ENCODE peak calls at places on chromosome 2, in six cellular contexts. One of them, this sample, is unnamed. For H3K9me3, the result is how much of the 10 kb centered on the place peaks cover.

GRCh38 chr2:223008162-223008561 is 43.8 kb upstream of the KCNE4 start:
- DNase-seq in transverse colon: no peak
- DNase-seq in endodermal cell: no peak
- DNase-seq in thoracic aorta: no peak
- DNase-seq in lower lobe of right lung: no peak
- DNase-seq in AG04450: no peak
- DNase-seq in this sample: no peak

GRCh38 chr2:215579809-215580208 is 143.9 kb upstream of the FN1 start:
- DNase-seq in transverse colon: no peak
- DNase-seq in endodermal cell: no peak
- DNase-seq in thoracic aorta: no peak
- DNase-seq in lower lobe of right lung: no peak
- DNase-seq in AG04450: peak
- DNase-seq in this sample: no peak

GRCh38 chr2:113105047-113105446 is 22.4 kb upstream of the IL1RN start:
- DNase-seq in transverse colon: no peak
- DNase-seq in endodermal cell: no peak
- DNase-seq in thoracic aorta: no peak
- DNase-seq in lower lobe of right lung: no peak
- DNase-seq in AG04450: no peak
- DNase-seq in this sample: no peak

GRCh38 chr2:26901326-26902183 is 53.6 kb downstream of the DPYSL5 start:
- DNase-seq in transverse colon: no peak
- DNase-seq in endodermal cell: peak
- DNase-seq in thoracic aorta: no peak
- DNase-seq in lower lobe of right lung: no peak
- DNase-seq in AG04450: no peak
- DNase-seq in this sample: no peak

GRCh38 chr2:15706986-15707632 is 115.4 kb downstream of the DDX1 start:
- DNase-seq in transverse colon: no peak
- DNase-seq in endodermal cell: no peak
- DNase-seq in thoracic aorta: no peak
- DNase-seq in lower lobe of right lung: no peak
- DNase-seq in AG04450: no peak
- DNase-seq in this sample: no peak

GRCh38 chr2:10278029-10278762 is 24.5 kb upstream of the HPCAL1 start:
- DNase-seq in transverse colon: peak
- DNase-seq in endodermal cell: no peak
- DNase-seq in thoracic aorta: no peak
- DNase-seq in lower lobe of right lung: peak
- DNase-seq in AG04450: no peak
- DNase-seq in this sample: no peak

GRCh38 chr2:212891580-212891979 is 259.8 kb downstream of the IKZF2 start:
- DNase-seq in transverse colon: no peak
- DNase-seq in endodermal cell: no peak
- DNase-seq in thoracic aorta: no peak
- DNase-seq in lower lobe of right lung: no peak
- DNase-seq in AG04450: no peak
- DNase-seq in this sample: no peak

GRCh38 chr2:85062565-85062964 is 70.6 kb upstream of the TCF7L1 start:
- DNase-seq in transverse colon: no peak
- DNase-seq in endodermal cell: no peak
- DNase-seq in thoracic aorta: no peak
- DNase-seq in lower lobe of right lung: no peak
- DNase-seq in AG04450: no peak
- DNase-seq in this sample: no peak

GRCh38 chr2:28949617-28950305 is 31.3 kb upstream of the TOGARAM2 start:
- DNase-seq in transverse colon: no peak
- DNase-seq in endodermal cell: peak
- DNase-seq in thoracic aorta: no peak
- DNase-seq in lower lobe of right lung: no peak
- DNase-seq in AG04450: no peak
- DNase-seq in this sample: no peak

GRCh38 chr2:67054725-67055124 is 342.4 kb upstream of the ETAA1 start:
- DNase-seq in transverse colon: no peak
- DNase-seq in endodermal cell: no peak
- DNase-seq in thoracic aorta: no peak
- DNase-seq in lower lobe of right lung: no peak
- DNase-seq in AG04450: no peak
- DNase-seq in this sample: no peak

GRCh38 chr2:179049546-179050311 is at the start of gene CCDC141:
- DNase-seq in transverse colon: peak
- DNase-seq in endodermal cell: no peak
- DNase-seq in thoracic aorta: no peak
- DNase-seq in lower lobe of right lung: no peak
- DNase-seq in AG04450: no peak
- DNase-seq in this sample: peak

GRCh38 chr2:104584393-104584792 is 269.5 kb upstream of the POU3F3 start:
- DNase-seq in transverse colon: no peak
- DNase-seq in endodermal cell: peak
- DNase-seq in thoracic aorta: no peak
- DNase-seq in lower lobe of right lung: no peak
- DNase-seq in AG04450: no peak
- DNase-seq in this sample: no peak

GRCh38 chr2:160432633-160433032 is 61.0 kb downstream of the RBMS1 start:
- DNase-seq in transverse colon: peak
- DNase-seq in endodermal cell: peak
- DNase-seq in thoracic aorta: no peak
- DNase-seq in lower lobe of right lung: no peak
- DNase-seq in AG04450: no peak
- DNase-seq in this sample: no peak

GRCh38 chr2:49928541-49928940 is 774.2 kb upstream of the FSHR start:
- DNase-seq in transverse colon: no peak
- DNase-seq in endodermal cell: no peak
- DNase-seq in thoracic aorta: no peak
- DNase-seq in lower lobe of right lung: no peak
- DNase-seq in AG04450: no peak
- DNase-seq in this sample: no peak

GRCh38 chr2:27095745-27096651 is 9.4 kb downstream of the KHK start:
- DNase-seq in transverse colon: peak
- DNase-seq in endodermal cell: peak
- DNase-seq in thoracic aorta: no peak
- DNase-seq in lower lobe of right lung: peak
- DNase-seq in AG04450: no peak
- DNase-seq in this sample: peak

GRCh38 chr2:172562298-172562697 is 6.4 kb downstream of the PDK1 start:
- DNase-seq in transverse colon: peak
- DNase-seq in endodermal cell: no peak
- DNase-seq in thoracic aorta: no peak
- DNase-seq in lower lobe of right lung: no peak
- DNase-seq in AG04450: no peak
- DNase-seq in this sample: no peak

GRCh38 chr2:84924173-84925106 is 19.0 kb downstream of the TMSB10 start:
- DNase-seq in transverse colon: peak
- DNase-seq in endodermal cell: no peak
- DNase-seq in thoracic aorta: no peak
- DNase-seq in lower lobe of right lung: peak
- DNase-seq in AG04450: no peak
- DNase-seq in this sample: peak

GRCh38 chr2:209638346-209638745 is 133.3 kb upstream of the UNC80 start:
- DNase-seq in transverse colon: no peak
- DNase-seq in endodermal cell: no peak
- DNase-seq in thoracic aorta: no peak
- DNase-seq in lower lobe of right lung: no peak
- DNase-seq in AG04450: peak
- DNase-seq in this sample: no peak

GRCh38 chr2:164777847-164778246 is 63.8 kb downstream of the COBLL1 start:
- DNase-seq in transverse colon: no peak
- DNase-seq in endodermal cell: no peak
- DNase-seq in thoracic aorta: no peak
- DNase-seq in lower lobe of right lung: no peak
- DNase-seq in AG04450: no peak
- DNase-seq in this sample: no peak

GRCh38 chr2:202072737-202073396 is at the start of gene KIAA2012:
- DNase-seq in transverse colon: no peak
- DNase-seq in endodermal cell: peak
- DNase-seq in thoracic aorta: no peak
- DNase-seq in lower lobe of right lung: no peak
- DNase-seq in AG04450: no peak
- DNase-seq in this sample: no peak

GRCh38 chr2:168796090-168796577 is 6.3 kb upstream of the NOSTRIN start:
- DNase-seq in transverse colon: peak
- DNase-seq in endodermal cell: no peak
- DNase-seq in thoracic aorta: no peak
- DNase-seq in lower lobe of right lung: no peak
- DNase-seq in AG04450: no peak
- DNase-seq in this sample: no peak

GRCh38 chr2:64268330-64268729 is 124.1 kb upstream of the PELI1 start:
- DNase-seq in transverse colon: no peak
- DNase-seq in endodermal cell: no peak
- DNase-seq in thoracic aorta: no peak
- DNase-seq in lower lobe of right lung: no peak
- DNase-seq in AG04450: no peak
- DNase-seq in this sample: no peak

DNA sequence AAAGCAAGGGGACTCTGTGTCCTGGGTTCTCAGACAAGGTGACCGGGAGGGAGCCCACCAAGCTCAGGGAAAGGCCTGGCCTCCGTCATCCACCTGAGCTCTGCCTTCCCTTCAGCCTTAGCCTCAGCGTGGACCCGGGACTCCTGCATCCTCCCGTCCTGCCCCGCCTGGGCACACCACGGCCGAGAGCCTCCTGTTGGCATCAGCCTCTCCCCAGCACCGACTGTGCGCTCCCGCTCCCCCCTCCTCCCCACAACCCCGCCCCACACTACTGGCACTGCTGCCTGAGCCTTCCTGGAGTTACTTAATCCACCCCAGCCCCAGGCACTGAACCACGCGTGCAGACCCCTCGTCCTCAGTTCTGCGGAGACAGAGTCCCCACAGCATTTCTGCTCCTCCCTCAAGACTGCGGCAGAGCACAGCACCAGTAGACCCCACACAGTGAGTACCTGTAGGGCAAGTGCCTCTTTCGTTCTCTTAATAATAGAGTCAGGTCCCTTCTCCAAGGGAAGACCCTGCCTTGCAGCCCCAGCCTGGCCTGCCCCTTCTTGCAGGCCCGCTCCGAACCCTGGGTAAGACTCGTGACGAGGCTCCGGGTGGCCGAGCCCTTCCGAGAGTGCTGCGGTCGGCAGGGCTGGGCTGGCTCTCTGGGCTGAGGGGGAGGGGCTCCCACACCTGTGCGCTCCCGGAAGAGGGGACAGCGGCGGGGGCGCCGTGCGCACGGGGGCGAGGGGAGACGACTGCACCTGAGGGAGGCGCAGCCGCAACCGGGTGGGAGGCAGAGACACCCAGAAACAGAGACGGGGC is at the start of gene AMER3:
- DNase-seq in transverse colon: no peak
- DNase-seq in endodermal cell: peak
- DNase-seq in thoracic aorta: no peak
- DNase-seq in lower lobe of right lung: no peak
- DNase-seq in AG04450: no peak
- DNase-seq in this sample: peak
- H3K4me3 ChIP-seq in transverse colon: peak
- H3K4me3 ChIP-seq in endodermal cell: peak
- H3K4me3 ChIP-seq in thoracic aorta: no peak
- H3K4me3 ChIP-seq in lower lobe of right lung: peak
- H3K4me3 ChIP-seq in AG04450: no peak
- H3K4me3 ChIP-seq in this sample: no peak

GRCh38 chr2:43039376-43040080 is 186.9 kb downstream of the ZFP36L2 start:
- DNase-seq in transverse colon: no peak
- DNase-seq in endodermal cell: no peak
- DNase-seq in thoracic aorta: no peak
- DNase-seq in lower lobe of right lung: no peak
- DNase-seq in AG04450: no peak
- DNase-seq in this sample: no peak
- H3K27ac ChIP-seq in transverse colon: no peak
- H3K27ac ChIP-seq in endodermal cell: no peak
- H3K27ac ChIP-seq in thoracic aorta: no peak
- H3K27ac ChIP-seq in lower lobe of right lung: no peak
- H3K27ac ChIP-seq in AG04450: no peak
- H3K27ac ChIP-seq in this sample: no peak

DNA sequence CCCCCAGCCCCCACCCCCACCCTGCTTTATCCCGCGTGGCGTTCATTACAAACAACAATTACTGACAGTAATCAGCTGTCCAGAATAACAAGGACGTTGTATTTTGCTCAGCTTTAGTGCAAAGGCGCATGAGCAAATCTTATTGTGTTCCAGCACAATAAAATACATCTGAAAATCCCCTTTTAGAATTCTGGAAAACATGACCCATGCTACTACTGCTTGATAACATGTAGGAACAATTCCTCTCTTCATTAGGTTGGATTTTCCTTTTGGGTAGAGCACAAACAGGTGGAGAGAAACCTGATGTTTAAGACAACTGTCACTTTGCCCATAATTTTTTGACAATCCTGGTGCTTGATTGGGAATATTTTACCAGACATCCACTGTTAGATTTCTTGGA is 102.4 kb downstream of the CPO start:
- DNase-seq in transverse colon: no peak
- DNase-seq in endodermal cell: no peak
- DNase-seq in thoracic aorta: no peak
- DNase-seq in lower lobe of right lung: no peak
- DNase-seq in AG04450: no peak
- DNase-seq in this sample: no peak
- H3K9me3 ChIP-seq in transverse colon: under half
- H3K9me3 ChIP-seq in endodermal cell: under half
- H3K9me3 ChIP-seq in thoracic aorta: under half
- H3K9me3 ChIP-seq in lower lobe of right lung: under half
- H3K9me3 ChIP-seq in AG04450: under half
- H3K9me3 ChIP-seq in this sample: under half

DNA sequence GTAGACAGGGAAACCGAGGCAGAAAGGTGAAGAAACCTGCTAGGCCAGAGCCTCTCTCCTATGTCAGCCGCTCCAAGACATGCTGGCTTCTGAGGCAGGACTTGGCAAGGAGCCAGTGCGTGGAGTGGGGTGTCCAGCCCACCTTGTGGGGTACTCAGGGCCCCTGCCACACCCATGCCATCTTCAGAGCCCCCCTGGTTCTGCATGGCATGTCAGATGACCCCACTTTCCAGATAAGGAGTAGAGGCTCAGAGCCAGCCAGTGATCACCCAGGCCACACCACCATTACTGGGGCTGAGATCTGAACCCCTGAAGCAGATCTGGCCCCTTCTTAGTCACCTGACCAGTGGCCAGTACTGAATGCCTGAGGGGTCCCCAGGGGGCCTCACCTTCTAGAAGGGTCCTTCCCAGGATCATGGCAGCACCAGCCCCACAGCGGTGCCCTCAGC is 14.7 kb downstream of the CROCC2 start:
- DNase-seq in transverse colon: peak
- DNase-seq in endodermal cell: peak
- DNase-seq in thoracic aorta: no peak
- DNase-seq in lower lobe of right lung: peak
- DNase-seq in AG04450: no peak
- DNase-seq in this sample: no peak
- H3K4me3 ChIP-seq in transverse colon: no peak
- H3K4me3 ChIP-seq in endodermal cell: no peak
- H3K4me3 ChIP-seq in thoracic aorta: no peak
- H3K4me3 ChIP-seq in lower lobe of right lung: no peak
- H3K4me3 ChIP-seq in AG04450: no peak
- H3K4me3 ChIP-seq in this sample: no peak

DNA sequence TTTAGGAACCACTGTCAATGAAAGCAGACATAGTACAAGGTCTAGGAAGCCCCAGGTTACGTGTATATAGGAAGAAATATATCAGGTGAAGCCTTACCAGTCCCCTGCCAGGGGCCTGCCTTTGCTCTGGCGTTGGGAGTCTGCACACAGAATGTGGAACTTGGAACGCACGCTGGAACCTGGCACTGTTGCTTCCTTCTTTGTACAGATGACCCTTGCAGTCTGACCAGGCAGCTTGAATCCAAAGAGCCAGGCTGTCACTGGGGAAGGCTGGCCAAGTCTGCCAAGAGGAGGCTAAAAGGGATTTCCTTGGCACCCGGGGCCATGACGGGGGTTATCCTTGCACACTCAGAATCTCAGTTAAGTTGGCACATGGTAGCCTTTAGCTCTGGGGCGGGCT is 39.5 kb downstream of the TMEM247 start:
- DNase-seq in transverse colon: no peak
- DNase-seq in endodermal cell: no peak
- DNase-seq in thoracic aorta: no peak
- DNase-seq in lower lobe of right lung: no peak
- DNase-seq in AG04450: no peak
- DNase-seq in this sample: no peak
- H3K27ac ChIP-seq in transverse colon: no peak
- H3K27ac ChIP-seq in endodermal cell: no peak
- H3K27ac ChIP-seq in thoracic aorta: no peak
- H3K27ac ChIP-seq in lower lobe of right lung: no peak
- H3K27ac ChIP-seq in AG04450: no peak
- H3K27ac ChIP-seq in this sample: no peak

This sample was measured in CD4-positive, alpha-beta memory T cell.